ENCODE peak calls at places on chromosome 16, in seven cellular contexts. Q, N, T, X, P, L and D are unnamed samples.

GRCh38 chr16:813916-814412 is 13.4 kb upstream of the GNG13 start:
- DNase-seq in Q (no peak), N (no peak), T (no peak), X (no peak), P (no peak), L (no peak), D (no peak)

GRCh38 chr16:70703041-70703834 is 17.4 kb upstream of the MTSS2 start:
- DNase-seq in Q (peak; percentile 82), N (no peak), T (no peak), X (peak; percentile 94), P (peak; percentile 33), L (peak; percentile 43), D (no peak)

GRCh38 chr16:1900452-1900774 is 17.8 kb downstream of the HS3ST6 start:
- DNase-seq in Q (no peak), N (peak; percentile 53), T (no peak), X (no peak), P (no peak), L (no peak), D (no peak)

GRCh38 chr16:23148513-23149266 is 562 bp downstream of the USP31 start:
- DNase-seq in Q (peak; percentile 57), N (peak; percentile 67), T (peak; percentile 71), X (peak; percentile 88), P (peak; percentile 17), L (peak; percentile 46), D (no peak)

GRCh38 chr16:4306439-4307214 is 9.2 kb upstream of the GLIS2 start:
- DNase-seq in Q (no peak), N (no peak), T (no peak), X (peak; percentile 69), P (no peak), L (peak; percentile 64), D (no peak)

GRCh38 chr16:71358464-71359031 is at the start of gene CALB2:
- DNase-seq in Q (peak; percentile 44), N (peak; percentile 82), T (peak; percentile 65), X (peak; percentile 77), P (peak; percentile 59), L (peak; percentile 88), D (no peak)

GRCh38 chr16:89697161-89697615 is 4.3 kb downstream of the SPATA2L start:
- DNase-seq in Q (no peak), N (no peak), T (no peak), X (no peak), P (no peak), L (no peak), D (no peak)

GRCh38 chr16:48542020-48542473 is 67.9 kb downstream of the N4BP1 start:
- DNase-seq in Q (peak; percentile 89), N (peak; percentile 21), T (peak; percentile 68), X (peak; percentile 76), P (peak; percentile 57), L (no peak), D (no peak)

GRCh38 chr16:57115148-57115503 is 22.7 kb downstream of the CPNE2 start:
- DNase-seq in Q (no peak), N (no peak), T (no peak), X (no peak), P (no peak), L (no peak), D (no peak)

GRCh38 chr16:89308391-89309333 is 91.2 kb downstream of the ZNF778 start:
- DNase-seq in Q (no peak), N (no peak), T (no peak), X (no peak), P (no peak), L (no peak), D (no peak)

GRCh38 chr16:12144355-12144754 is 167.8 kb downstream of the SNX29 start:
- DNase-seq in Q (no peak), N (no peak), T (no peak), X (no peak), P (no peak), L (no peak), D (no peak)

GRCh38 chr16:70770968-70771552 is 29.9 kb downstream of the VAC14 start:
- DNase-seq in Q (peak; percentile 65), N (peak; percentile 76), T (peak; percentile 61), X (no peak), P (peak; percentile 72), L (peak; percentile 87), D (no peak)

GRCh38 chr16:68823401-68823800 is 19.9 kb upstream of the TANGO6 start:
- DNase-seq in Q (no peak), N (peak; percentile 37), T (no peak), X (no peak), P (peak; percentile 31), L (no peak), D (no peak)

GRCh38 chr16:50478773-50479149 is 69.4 kb upstream of the NKD1 start:
- DNase-seq in Q (no peak), N (peak; percentile 37), T (no peak), X (peak; percentile 30), P (no peak), L (no peak), D (peak; percentile 5)